ENCODE peak calls at places on chromosomes 5 and 9, in six cellular contexts. B is GM12892, Q is fibroblast of the conjunctiva, F is esophagus squamous epithelium, N is coronary artery, U is HT-29. D is an unnamed sample.

GRCh38 chr5:178279723-178280438 is 47.3 kb upstream of the PHYKPL start:
- DNase-seq in F (peak), B (peak), U (peak), N (peak), Q (peak), D (peak)

GRCh38 chr5:85375525-85375924 is 990.8 kb upstream of the EDIL3 start:
- DNase-seq in Q (no peak), F (no peak), U (no peak), N (no peak), B (no peak), D (no peak)

GRCh38 chr9:5953743-5954707 is 61.4 kb downstream of the RANBP6 start:
- DNase-seq in Q (no peak), F (no peak), N (no peak), U (peak), B (no peak), D (no peak)

GRCh38 chr5:98770911-98771322 is 2.5 kb upstream of the RGMB start:
- DNase-seq in U (peak), F (no peak), Q (no peak), N (no peak), B (no peak), D (no peak)

GRCh38 chr5:112124788-112125187 is 294.3 kb downstream of the EPB41L4A start:
- DNase-seq in U (no peak), N (no peak), B (no peak), Q (no peak), F (no peak), D (no peak)

GRCh38 chr5:116766470-116766947 is 191.9 kb upstream of the SEMA6A start:
- DNase-seq in Q (peak), F (no peak), U (no peak), B (peak), N (no peak), D (no peak)

GRCh38 chr5:176714067-176714466 is 66.8 kb downstream of the TSPAN17 start:
- DNase-seq in U (no peak), Q (no peak), B (no peak), F (no peak), N (no peak), D (no peak)

GRCh38 chr5:179272326-179273073 is 72.8 kb downstream of the ADAMTS2 start:
- DNase-seq in Q (no peak), B (no peak), F (no peak), U (no peak), N (peak), D (no peak)

D was measured in GDM1.